ENCODE peak calls at places on chromosomes 11 and 22, in four cellular contexts. W, T, H and V are unnamed samples.

GRCh38 chr11:119750056-119750455 is 21.1 kb upstream of the NECTIN1 start:
- DNase-seq in W (no peak), T (no peak), H (peak), V (no peak)

GRCh38 chr11:1305558-1306056 is 3.8 kb downstream of the TOLLIP start:
- DNase-seq in W (peak), T (no peak), H (peak), V (no peak)

GRCh38 chr11:99670268-99670667 is 649.5 kb downstream of the CNTN5 start:
- DNase-seq in W (no peak), T (no peak), H (no peak), V (no peak)

GRCh38 chr22:17536269-17536668 is 27.0 kb upstream of the SLC25A18 start:
- DNase-seq in W (no peak), T (no peak), H (no peak), V (no peak)

GRCh38 chr11:112583246-112583893 is 322.7 kb upstream of the PLET1 start:
- DNase-seq in W (no peak), T (no peak), H (no peak), V (no peak)

GRCh38 chr11:8720376-8720775 is 37.8 kb downstream of the RPL27A start:
- DNase-seq in W (no peak), T (no peak), H (no peak), V (no peak)

GRCh38 chr11:133835258-133836075 is 9.8 kb downstream of the SPATA19 start:
- DNase-seq in W (peak), T (peak), H (no peak), V (no peak)

GRCh38 chr22:23763579-23764331 is 965 bp downstream of the C22orf15 start:
- DNase-seq in W (no peak), T (no peak), H (peak), V (no peak)

GRCh38 chr11:64021742-64022067 is 14.0 kb upstream of the FLRT1 start:
- DNase-seq in W (no peak), T (no peak), H (no peak), V (no peak)

GRCh38 chr22:40019100-40019499 is 24.3 kb downstream of the FAM83F start:
- DNase-seq in W (no peak), T (no peak), H (no peak), V (no peak)

GRCh38 chr11:7892059-7892699 is 38.9 kb downstream of the OR10A6 start:
- DNase-seq in W (no peak), T (no peak), H (no peak), V (no peak)

GRCh38 chr22:48576333-48577013 is 1251.2 kb downstream of the BRD1 start:
- DNase-seq in W (no peak), T (peak), H (no peak), V (no peak)

GRCh38 chr22:42303304-42304020 is 33.0 kb upstream of the TCF20 start:
- DNase-seq in W (no peak), T (no peak), H (no peak), V (no peak)

GRCh38 chr11:92880391-92880790 is 89.1 kb upstream of the MTNR1B start:
- DNase-seq in W (no peak), T (no peak), H (no peak), V (no peak)

GRCh38 chr11:132312161-132312560 is 941.7 kb downstream of the NTM start:
- DNase-seq in W (no peak), T (no peak), H (no peak), V (no peak)

GRCh38 chr22:30591191-30591587 is 521 bp downstream of the PES1 start:
- DNase-seq in W (no peak), T (no peak), H (no peak), V (no peak)

GRCh38 chr11:9092846-9093778 is 1.7 kb upstream of the SCUBE2 start:
- DNase-seq in W (no peak), T (no peak), H (no peak), V (no peak)

GRCh38 chr11:74341926-74342325 is 30.5 kb upstream of the P4HA3 start:
- DNase-seq in W (no peak), T (no peak), H (no peak), V (no peak)
- TF ChIP-seq POLR2A in W (no peak), T (no peak), H (no peak), V (no peak)

GRCh38 chr22:22692707-22693530 is 48.5 kb downstream of the GGTLC2 start:
- DNase-seq in W (peak), T (peak), H (peak), V (peak)
- TF ChIP-seq POLR2A in W (no peak), T (no peak), H (no peak), V (no peak)

GRCh38 chr11:108135845-108136599 is 14.7 kb downstream of the ACAT1 start:
- DNase-seq in W (no peak), T (no peak), H (no peak), V (no peak)
- TF ChIP-seq POLR2A in W (no peak), T (no peak), H (no peak), V (no peak)

GRCh38 chr11:67464411-67465189 is 4.5 kb downstream of the TMEM134 start:
- DNase-seq in W (peak), T (peak), H (peak), V (peak)
- TF ChIP-seq POLR2A in W (no peak), T (peak), H (peak), V (peak)

GRCh38 chr22:36068776-36069344 is 40.2 kb upstream of the RBFOX2 start:
- DNase-seq in W (no peak), T (no peak), H (no peak), V (no peak)

GRCh38 chr22:36067237-36067558 is 38.6 kb upstream of the RBFOX2 start:
- DNase-seq in W (no peak), T (no peak), H (no peak), V (no peak)

GRCh38 chr22:36064358-36064757 is 35.7 kb upstream of the RBFOX2 start:
- DNase-seq in W (no peak), T (no peak), H (no peak), V (no peak)

GRCh38 chr22:36065775-36066544 is 37.3 kb upstream of the RBFOX2 start:
- DNase-seq in W (peak), T (peak), H (peak), V (peak)

GRCh38 chr22:36065462-36065774 is 36.8 kb upstream of the RBFOX2 start:
- DNase-seq in W (no peak), T (no peak), H (no peak), V (no peak)
- TF ChIP-seq POLR2A in W (no peak), T (no peak), H (no peak), V (no peak)

DNA sequence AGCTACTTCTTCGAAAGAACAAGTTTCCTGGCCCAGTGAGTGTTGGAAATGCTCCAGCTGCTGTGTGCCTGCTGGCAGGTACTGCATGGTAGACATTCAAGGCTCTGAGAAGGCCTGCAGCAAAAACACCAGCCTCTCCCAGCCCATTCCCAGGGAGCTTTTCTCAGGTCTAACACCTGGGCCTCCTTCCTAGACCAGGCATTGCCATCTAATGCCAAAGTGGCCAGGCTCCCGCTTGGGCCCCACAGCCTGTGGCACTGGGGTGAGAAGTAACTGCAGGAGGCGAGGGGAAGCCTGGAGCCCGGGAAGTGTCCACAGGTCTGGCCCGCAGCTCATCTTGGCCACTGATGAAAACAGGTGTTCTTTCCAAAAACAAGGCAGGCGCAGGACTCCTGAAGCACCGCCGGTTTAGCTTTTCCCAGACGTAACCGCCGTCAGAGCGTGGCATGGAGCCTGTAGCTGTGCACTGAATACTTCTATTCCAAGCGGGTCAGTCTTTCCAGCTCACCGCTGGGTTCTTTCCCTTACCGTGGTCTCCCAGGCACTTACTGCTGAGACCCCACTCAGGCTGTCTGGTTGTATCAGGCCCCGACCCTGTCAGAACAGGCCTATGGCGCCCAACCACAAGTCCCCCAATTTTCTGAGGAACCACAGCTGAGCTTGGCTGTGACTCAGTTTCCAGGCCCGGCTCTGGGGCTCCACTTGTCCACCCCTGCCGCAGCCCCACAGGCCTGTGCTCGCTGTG is 1.2 kb upstream of the TCIRG1 start:
- DNase-seq in W (peak), T (no peak), H (peak), V (no peak)
- TF ChIP-seq POLR2A in W (no peak), T (no peak), H (no peak), V (no peak)

DNA sequence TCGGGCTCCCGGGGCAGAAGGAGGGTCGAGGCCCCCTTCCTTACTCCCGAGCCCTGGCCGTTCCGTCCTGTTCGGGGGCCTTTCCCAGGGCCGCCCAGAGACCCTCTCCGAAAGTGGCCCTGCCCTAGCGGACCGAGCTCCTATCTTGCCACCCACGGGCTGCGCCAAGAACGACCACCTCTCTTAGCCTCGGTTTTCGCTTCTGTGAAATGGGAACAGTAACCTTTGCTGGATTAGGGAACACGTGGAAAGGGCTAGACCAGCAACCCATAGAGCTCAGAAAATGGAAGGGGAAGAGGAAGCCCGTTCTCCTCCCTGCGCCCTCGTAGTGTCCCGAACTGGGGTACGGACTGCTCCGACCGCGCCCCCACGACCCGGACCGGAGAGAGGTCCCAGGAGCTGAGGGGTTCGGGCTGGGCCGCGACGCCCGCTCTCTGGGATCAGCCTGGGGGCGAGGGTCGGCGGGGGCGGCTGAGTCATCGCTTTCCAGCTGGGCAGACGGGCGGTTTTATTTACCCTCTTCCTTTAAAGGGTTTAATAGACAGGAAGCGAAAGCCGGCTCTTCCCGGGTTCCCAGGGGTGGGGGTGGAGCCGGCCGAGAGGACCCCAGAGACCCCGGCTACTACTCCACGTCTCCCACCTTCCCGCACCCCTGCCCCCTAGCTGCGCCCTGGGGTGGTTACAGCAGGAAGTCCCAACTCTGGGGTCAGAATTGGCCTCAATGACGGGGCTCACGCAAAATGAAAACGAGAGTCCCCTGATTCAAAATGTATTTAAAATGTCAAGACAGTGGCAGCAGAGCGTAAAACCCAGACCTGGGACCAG is 872 bp upstream of the PHLDA2 start:
- DNase-seq in W (no peak), T (peak), H (peak), V (no peak)
- TF ChIP-seq POLR2A in W (no peak), T (no peak), H (no peak), V (no peak)